ENCODE peak calls at places on chromosome 11, in four cellular contexts. One of them, this sample, is unnamed.

GRCh38 chr11:110566577-110566976 is 136.8 kb downstream of the FDX1 start:
- DNase-seq in hepatocyte: no peak
- DNase-seq in K562: no peak
- DNase-seq in choroid plexus epithelial cell: no peak
- DNase-seq in this sample: no peak

GRCh38 chr11:11916981-11917399 is 75.2 kb downstream of the USP47 start:
- DNase-seq in choroid plexus epithelial cell: peak
- DNase-seq in hepatocyte: peak
- DNase-seq in K562: no peak
- DNase-seq in this sample: peak

GRCh38 chr11:121237686-121238658 is 54.6 kb upstream of the SC5D start:
- DNase-seq in hepatocyte: no peak
- DNase-seq in choroid plexus epithelial cell: peak
- DNase-seq in K562: no peak
- DNase-seq in this sample: peak

GRCh38 chr11:72625746-72626636 is 48.2 kb downstream of the PDE2A start:
- DNase-seq in K562: peak
- DNase-seq in hepatocyte: peak
- DNase-seq in choroid plexus epithelial cell: peak
- DNase-seq in this sample: peak

GRCh38 chr11:58043379-58043778 is 12.6 kb downstream of the OR6Q1 start:
- DNase-seq in choroid plexus epithelial cell: no peak
- DNase-seq in hepatocyte: no peak
- DNase-seq in K562: no peak
- DNase-seq in this sample: no peak

GRCh38 chr11:62068730-62069129 is 55.1 kb upstream of the INCENP start:
- DNase-seq in hepatocyte: no peak
- DNase-seq in choroid plexus epithelial cell: no peak
- DNase-seq in K562: no peak
- DNase-seq in this sample: no peak

GRCh38 chr11:27847496-27847895 is 147.2 kb upstream of the BDNF start:
- DNase-seq in choroid plexus epithelial cell: no peak
- DNase-seq in hepatocyte: no peak
- DNase-seq in K562: no peak
- DNase-seq in this sample: no peak

GRCh38 chr11:19753451-19754041 is 40.9 kb downstream of the NAV2 start:
- DNase-seq in hepatocyte: no peak
- DNase-seq in K562: no peak
- DNase-seq in choroid plexus epithelial cell: no peak
- DNase-seq in this sample: peak

GRCh38 chr11:17383466-17383865 is 5.0 kb downstream of the KCNJ11 start:
- DNase-seq in hepatocyte: no peak
- DNase-seq in choroid plexus epithelial cell: peak
- DNase-seq in K562: no peak
- DNase-seq in this sample: no peak

GRCh38 chr11:75154646-75155569 is 4.0 kb downstream of the SLCO2B1 start:
- DNase-seq in choroid plexus epithelial cell: no peak
- DNase-seq in hepatocyte: no peak
- DNase-seq in K562: no peak
- DNase-seq in this sample: no peak

GRCh38 chr11:128405693-128406364 is 181.5 kb downstream of the ETS1 start:
- DNase-seq in choroid plexus epithelial cell: peak
- DNase-seq in hepatocyte: no peak
- DNase-seq in K562: no peak
- DNase-seq in this sample: peak

GRCh38 chr11:60310407-60310998 is 16.6 kb upstream of the MS4A6E start:
- DNase-seq in choroid plexus epithelial cell: no peak
- DNase-seq in hepatocyte: no peak
- DNase-seq in K562: no peak
- DNase-seq in this sample: no peak

GRCh38 chr11:102573851-102574250 is 43.3 kb upstream of the MMP7 start:
- DNase-seq in choroid plexus epithelial cell: no peak
- DNase-seq in hepatocyte: no peak
- DNase-seq in K562: no peak
- DNase-seq in this sample: peak

GRCh38 chr11:47332791-47333525 is 19.5 kb downstream of the MYBPC3 start:
- DNase-seq in hepatocyte: no peak
- DNase-seq in choroid plexus epithelial cell: no peak
- DNase-seq in K562: no peak
- DNase-seq in this sample: no peak

GRCh38 chr11:67483901-67484665 is 1.3 kb downstream of the AIP start:
- DNase-seq in K562: peak
- DNase-seq in choroid plexus epithelial cell: no peak
- DNase-seq in hepatocyte: no peak
- DNase-seq in this sample: no peak

DNA sequence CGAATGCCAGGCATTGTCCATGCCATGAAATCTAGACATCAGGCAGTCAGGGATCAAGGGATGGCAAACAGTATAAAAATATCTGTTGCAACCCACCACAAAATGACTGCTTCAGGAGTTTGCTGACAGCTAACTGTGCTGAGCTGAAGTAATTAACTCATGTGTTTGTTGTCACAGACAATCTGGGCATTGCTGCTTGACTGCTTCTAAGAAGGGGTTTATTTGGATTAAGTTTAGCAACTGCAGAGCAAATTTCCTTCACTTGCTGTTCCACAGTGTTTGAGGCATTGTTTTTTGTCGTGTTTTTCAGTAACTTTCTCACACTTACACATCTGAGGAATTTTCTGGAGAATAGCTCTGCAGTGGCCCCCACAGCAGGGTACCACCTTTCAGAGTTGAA is 30.4 kb downstream of the BSX start:
- DNase-seq in hepatocyte: no peak
- DNase-seq in choroid plexus epithelial cell: no peak
- DNase-seq in K562: no peak
- DNase-seq in this sample: no peak
- TF ChIP-seq CTCF in hepatocyte: no peak
- TF ChIP-seq CTCF in choroid plexus epithelial cell: no peak
- TF ChIP-seq CTCF in K562: no peak
- TF ChIP-seq CTCF in this sample: no peak

DNA sequence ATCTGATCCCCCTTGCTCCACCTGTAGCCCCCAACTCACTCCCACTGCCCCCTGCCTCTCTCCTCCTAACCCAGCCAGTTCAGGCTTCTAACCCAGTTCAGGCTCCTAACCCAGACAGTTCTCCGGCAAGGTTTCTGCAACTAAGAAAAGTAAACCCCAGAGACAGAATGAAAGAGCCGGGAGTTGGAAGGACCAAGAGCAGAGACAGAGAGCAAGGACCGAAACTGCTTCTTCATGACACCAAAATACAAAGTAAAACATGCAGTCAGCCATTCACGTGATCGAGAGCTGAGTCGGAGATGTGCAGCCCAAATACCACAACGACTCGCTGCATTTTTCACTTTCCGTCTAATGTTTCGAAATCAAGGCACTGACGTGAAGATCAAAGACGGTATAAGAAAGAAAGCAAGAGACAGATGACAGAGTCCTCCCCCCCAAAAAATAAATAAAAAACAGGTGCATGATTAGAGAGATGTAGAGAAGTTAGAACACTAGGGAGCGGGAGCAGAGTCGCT is 844 bp downstream of the IL10RA start:
- DNase-seq in choroid plexus epithelial cell: no peak
- DNase-seq in hepatocyte: no peak
- DNase-seq in K562: no peak
- DNase-seq in this sample: no peak
- H3K4me3 ChIP-seq in choroid plexus epithelial cell: no peak
- H3K4me3 ChIP-seq in hepatocyte: no peak
- H3K4me3 ChIP-seq in K562: peak
- H3K4me3 ChIP-seq in this sample: no peak

GRCh38 chr11:86632499-86633269 is 39.7 kb downstream of the ME3 start:
- DNase-seq in choroid plexus epithelial cell: peak
- DNase-seq in K562: peak
- DNase-seq in hepatocyte: peak
- DNase-seq in this sample: peak
- TF ChIP-seq CTCF in choroid plexus epithelial cell: peak
- TF ChIP-seq CTCF in K562: no peak
- TF ChIP-seq CTCF in hepatocyte: peak
- TF ChIP-seq CTCF in this sample: peak

GRCh38 chr11:923691-924405 is 1.8 kb upstream of the AP2A2 start:
- DNase-seq in K562: no peak
- DNase-seq in choroid plexus epithelial cell: no peak
- DNase-seq in hepatocyte: no peak
- DNase-seq in this sample: no peak

GRCh38 chr11:925496-926301 is at the start of gene AP2A2:
- DNase-seq in choroid plexus epithelial cell: peak
- DNase-seq in K562: peak
- DNase-seq in hepatocyte: peak
- DNase-seq in this sample: peak

GRCh38 chr11:926341-926916 is 759 bp downstream of the AP2A2 start:
- DNase-seq in choroid plexus epithelial cell: peak
- DNase-seq in K562: peak
- DNase-seq in hepatocyte: peak
- DNase-seq in this sample: peak

GRCh38 chr11:924406-925157 is 1.1 kb upstream of the AP2A2 start:
- DNase-seq in hepatocyte: no peak
- DNase-seq in choroid plexus epithelial cell: no peak
- DNase-seq in K562: no peak
- DNase-seq in this sample: no peak

GRCh38 chr11:925158-925495 is 543 bp upstream of the AP2A2 start:
- DNase-seq in choroid plexus epithelial cell: no peak
- DNase-seq in K562: peak
- DNase-seq in hepatocyte: no peak
- DNase-seq in this sample: no peak
- H3K4me3 ChIP-seq in choroid plexus epithelial cell: peak
- H3K4me3 ChIP-seq in K562: peak
- H3K4me3 ChIP-seq in hepatocyte: no peak
- H3K4me3 ChIP-seq in this sample: peak

GRCh38 chr11:66239998-66240780 is 28.2 kb upstream of the RAB1B start:
- DNase-seq in hepatocyte: no peak
- DNase-seq in K562: no peak
- DNase-seq in choroid plexus epithelial cell: no peak
- DNase-seq in this sample: no peak

GRCh38 chr11:66235141-66235540 is 33.3 kb upstream of the RAB1B start:
- DNase-seq in choroid plexus epithelial cell: no peak
- DNase-seq in K562: no peak
- DNase-seq in hepatocyte: no peak
- DNase-seq in this sample: no peak

GRCh38 chr11:66240781-66241136 is 27.7 kb upstream of the RAB1B start:
- DNase-seq in hepatocyte: no peak
- DNase-seq in K562: no peak
- DNase-seq in choroid plexus epithelial cell: no peak
- DNase-seq in this sample: no peak

GRCh38 chr11:66238786-66239413 is 29.5 kb upstream of the RAB1B start:
- DNase-seq in choroid plexus epithelial cell: no peak
- DNase-seq in K562: no peak
- DNase-seq in hepatocyte: no peak
- DNase-seq in this sample: no peak

DNA sequence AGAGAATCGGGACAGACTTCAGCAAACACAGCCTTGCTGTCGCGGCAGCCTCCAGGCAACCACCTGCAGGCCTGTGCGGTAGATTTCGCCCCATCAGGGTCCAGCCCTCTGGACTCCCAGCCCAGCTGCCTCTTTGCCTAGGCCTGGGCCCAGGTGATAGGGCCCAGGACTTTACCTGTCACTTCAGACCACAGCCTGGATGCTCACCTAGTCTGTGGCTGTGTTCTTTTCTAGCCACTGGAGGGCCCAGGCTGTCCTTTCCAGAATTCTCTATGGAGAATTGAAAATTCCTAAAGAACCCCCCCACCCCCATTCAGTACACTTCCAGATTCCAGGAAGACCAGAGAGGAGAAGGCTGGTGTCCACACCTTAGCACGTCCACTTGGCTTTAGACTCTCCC is 30.6 kb upstream of the RAB1B start:
- DNase-seq in K562: no peak
- DNase-seq in hepatocyte: no peak
- DNase-seq in choroid plexus epithelial cell: no peak
- DNase-seq in this sample: no peak
- TF ChIP-seq CTCF in K562: no peak
- TF ChIP-seq CTCF in hepatocyte: no peak
- TF ChIP-seq CTCF in choroid plexus epithelial cell: no peak
- TF ChIP-seq CTCF in this sample: no peak

DNA sequence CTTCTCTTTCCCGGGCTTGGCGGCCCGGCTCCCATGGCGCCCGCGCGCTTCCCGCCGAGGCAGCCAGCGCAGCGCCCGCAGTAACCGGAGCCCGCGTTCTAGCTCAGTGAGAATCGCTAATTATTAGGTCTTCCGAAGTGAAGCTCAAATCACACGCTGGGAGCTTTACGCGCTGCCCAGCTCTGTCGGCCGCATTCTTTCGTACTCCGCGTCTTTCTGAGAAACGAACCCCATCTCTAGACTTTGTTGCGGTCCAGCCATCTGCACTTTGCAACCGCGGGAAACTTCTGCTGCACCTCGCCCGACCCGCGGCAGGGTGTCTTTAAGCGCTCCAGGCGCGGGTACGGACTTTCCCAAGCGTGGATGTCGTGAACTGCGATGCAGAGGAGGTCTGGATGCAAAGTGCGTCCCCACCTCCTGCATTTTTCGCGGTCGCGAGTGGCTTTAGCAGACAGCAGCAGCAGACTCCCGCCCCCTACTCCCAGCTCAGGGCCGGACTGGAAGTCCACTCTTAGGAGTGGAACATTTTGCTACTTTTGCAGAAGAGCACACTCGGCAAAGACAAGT is 6.0 kb upstream of the PAX6 start:
- DNase-seq in choroid plexus epithelial cell: no peak
- DNase-seq in hepatocyte: no peak
- DNase-seq in K562: peak
- DNase-seq in this sample: no peak
- H3K4me3 ChIP-seq in choroid plexus epithelial cell: no peak
- H3K4me3 ChIP-seq in hepatocyte: no peak
- H3K4me3 ChIP-seq in K562: peak
- H3K4me3 ChIP-seq in this sample: no peak

DNA sequence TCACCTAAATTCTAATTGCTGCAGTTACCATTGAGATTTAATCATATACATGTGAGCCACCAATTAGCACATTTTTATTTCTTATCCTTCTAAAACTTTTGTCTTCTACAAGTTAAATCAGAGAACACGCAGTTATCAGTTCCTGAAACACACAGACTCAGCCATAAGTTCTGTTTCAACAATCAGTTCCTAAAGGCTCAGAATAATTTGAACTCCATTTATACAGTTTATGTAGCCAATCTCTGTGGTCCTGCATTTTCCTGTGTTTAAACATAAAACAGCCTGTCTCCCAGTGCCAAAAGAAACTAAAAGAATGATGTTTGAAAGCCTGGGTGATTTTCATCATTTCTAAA is 2.9 kb downstream of the PLAAT3 start:
- DNase-seq in hepatocyte: no peak
- DNase-seq in K562: no peak
- DNase-seq in choroid plexus epithelial cell: no peak
- DNase-seq in this sample: no peak
- TF ChIP-seq CTCF in hepatocyte: no peak
- TF ChIP-seq CTCF in K562: no peak
- TF ChIP-seq CTCF in choroid plexus epithelial cell: no peak
- TF ChIP-seq CTCF in this sample: no peak